ENCODE peak calls at places on chromosome 17, in four cellular contexts. T is GM12891, R is K562, B is GM12878. J is an unnamed sample.

GRCh38 chr17:43359469-43360105 is 39.2 kb upstream of the ARL4D start:
- DNase-seq in T (no peak), R (no peak), B (no peak), J (no peak)

GRCh38 chr17:28878981-28879380 is 18.6 kb downstream of the FLOT2 start:
- DNase-seq in T (peak; percentile 70), R (peak; percentile 87), B (no peak), J (peak; percentile 62)

GRCh38 chr17:29069526-29070041 is 26.6 kb downstream of the PIPOX start:
- DNase-seq in T (no peak), R (peak; percentile 83), B (no peak), J (no peak)

GRCh38 chr17:6000426-6000825 is 69.8 kb upstream of the WSCD1 start:
- DNase-seq in T (no peak), R (no peak), B (no peak), J (no peak)

GRCh38 chr17:66331038-66331816 is 28.8 kb downstream of the PRKCA start:
- DNase-seq in T (no peak), R (peak; percentile 57), B (no peak), J (no peak)

GRCh38 chr17:21345236-21345635 is 30.9 kb upstream of the KCNJ12 start:
- DNase-seq in T (no peak), R (no peak), B (no peak), J (no peak)

GRCh38 chr17:52149626-52150025 is 8.9 kb downstream of the CA10 start:
- DNase-seq in T (no peak), R (no peak), B (no peak), J (no peak)

GRCh38 chr17:20307325-20307910 is 159.9 kb downstream of the LGALS9B start:
- DNase-seq in T (no peak), R (no peak), B (no peak), J (no peak)

GRCh38 chr17:30558313-30559195 is 81.3 kb downstream of the GOSR1 start:
- DNase-seq in T (no peak), R (no peak), B (no peak), J (no peak)

GRCh38 chr17:6667516-6667915 is 16.0 kb downstream of the C17orf100 start:
- DNase-seq in T (no peak), R (no peak), B (no peak), J (no peak)

GRCh38 chr17:68909066-68909465 is 46.1 kb downstream of the ABCA8 start:
- DNase-seq in T (peak; percentile 11), R (no peak), B (peak; percentile 16), J (no peak)

GRCh38 chr17:5705081-5705875 is 121.0 kb upstream of the NLRP1 start:
- DNase-seq in T (no peak), R (peak; percentile 31), B (no peak), J (no peak)

GRCh38 chr17:51035436-51035835 is 85.2 kb downstream of the SPAG9 start:
- DNase-seq in T (no peak), R (no peak), B (no peak), J (no peak)

GRCh38 chr17:34979650-34980352 is 511 bp upstream of the LIG3 start:
- DNase-seq in T (no peak), R (peak; percentile 41), B (no peak), J (no peak)

GRCh38 chr17:36591434-36592315 is at the start of gene DHRS11:
- DNase-seq in T (peak; percentile 96), R (peak; percentile 95), B (no peak), J (peak; percentile 97)

GRCh38 chr17:69098635-69099034 is 37.9 kb upstream of the ABCA9 start:
- DNase-seq in T (no peak), R (no peak), B (no peak), J (no peak)

GRCh38 chr17:75036643-75037268 is 10.0 kb downstream of the ATP5PD start:
- DNase-seq in T (no peak), R (peak; percentile 83), B (no peak), J (no peak)

GRCh38 chr17:40526668-40527067 is 25.2 kb upstream of the TNS4 start:
- DNase-seq in T (no peak), R (no peak), B (no peak), J (no peak)

DNA sequence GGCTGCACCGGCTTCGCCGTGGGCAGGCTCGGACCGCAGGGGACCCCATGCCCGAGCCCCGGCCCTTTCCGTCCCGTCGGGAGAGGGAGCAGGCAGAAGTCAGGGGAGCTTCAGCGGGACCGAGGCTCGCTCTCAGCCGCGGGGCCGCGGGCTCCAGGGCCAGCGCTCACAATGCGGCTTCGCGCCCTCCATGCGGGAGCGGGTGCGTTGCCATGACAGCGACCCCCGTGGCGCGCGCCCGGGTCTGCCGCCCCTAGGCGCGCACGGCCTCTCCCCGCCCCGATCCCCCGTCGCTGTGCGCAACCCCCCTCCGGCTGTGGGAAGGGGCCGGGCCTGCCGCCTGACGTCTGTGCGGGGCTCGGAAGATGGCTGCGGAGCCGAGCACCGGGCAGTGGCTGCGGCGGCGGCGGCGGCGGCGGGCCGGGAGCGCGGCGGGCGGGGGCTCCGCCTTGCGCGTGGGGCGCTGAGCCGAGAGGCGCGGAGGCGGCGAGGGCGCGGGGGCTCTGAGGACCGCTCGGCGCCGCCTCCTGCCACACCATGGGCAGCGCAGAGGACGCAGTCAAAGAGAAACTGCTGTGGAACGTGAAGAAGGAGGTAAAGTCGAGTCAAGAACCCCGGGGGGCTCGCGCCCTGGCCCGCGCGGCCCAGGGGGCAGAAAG is at the start of gene SGSM2:
- DNase-seq in T (peak; percentile 81), R (peak; percentile 73), B (no peak), J (peak; percentile 79)
- TF ChIP-seq POLR2AphosphoS5 in T (no peak), R (no peak), B (no peak), J (no peak)

DNA sequence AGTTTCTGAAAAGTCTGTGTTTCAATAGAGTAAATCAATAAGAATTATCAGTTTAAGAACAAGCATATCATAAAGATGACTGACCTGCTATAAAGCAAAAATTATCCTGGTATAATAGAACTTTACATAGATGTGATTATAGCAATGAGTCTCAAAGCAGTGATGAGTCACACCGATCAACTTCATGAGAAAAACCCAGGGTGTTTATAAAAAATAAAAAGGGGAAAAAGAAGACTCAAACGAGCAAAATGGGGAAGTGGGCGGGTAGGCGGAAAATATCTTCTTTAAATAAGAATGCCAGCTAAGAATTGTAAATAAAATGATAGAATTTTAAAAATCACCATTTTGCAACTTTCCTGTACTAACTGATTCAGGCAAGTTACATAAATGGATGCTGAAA is 46.8 kb downstream of the BRIP1 start:
- DNase-seq in T (no peak), R (no peak), B (no peak), J (no peak)
- TF ChIP-seq POLR2A in T (no peak), R (no peak), B (no peak), J (no peak)

GRCh38 chr17:76545918-76546555 is 6.2 kb downstream of the PRCD start:
- DNase-seq in T (no peak), R (no peak), B (no peak), J (no peak)
- TF ChIP-seq TAF1 in T (no peak), R (no peak), B (no peak), J (no peak)

GRCh38 chr17:64534187-64534586 is 27.4 kb downstream of the CEP95 start:
- DNase-seq in T (no peak), R (no peak), B (no peak), J (no peak)

GRCh38 chr17:64537488-64537887 is 30.7 kb downstream of the CEP95 start:
- DNase-seq in T (no peak), R (peak; percentile 75), B (no peak), J (no peak)

GRCh38 chr17:64538508-64539120 is 31.8 kb downstream of the CEP95 start:
- DNase-seq in T (no peak), R (no peak), B (no peak), J (no peak)

GRCh38 chr17:64535357-64535756 is 28.6 kb downstream of the CEP95 start:
- DNase-seq in T (no peak), R (no peak), B (no peak), J (no peak)

GRCh38 chr17:64536913-64537312 is 30.1 kb downstream of the CEP95 start:
- DNase-seq in T (no peak), R (no peak), B (no peak), J (no peak)
- TF ChIP-seq POLR2AphosphoS5 in T (no peak), R (no peak), B (no peak), J (no peak)

GRCh38 chr17:79011451-79012147 is 2.0 kb upstream of the CANT1 start:
- DNase-seq in T (no peak), R (no peak), B (no peak), J (no peak)

GRCh38 chr17:79007504-79008381 is 1.8 kb downstream of the CANT1 start:
- DNase-seq in T (no peak), R (no peak), B (no peak), J (peak; percentile 2)

GRCh38 chr17:79010304-79010646 is 711 bp upstream of the CANT1 start:
- DNase-seq in T (no peak), R (no peak), B (no peak), J (no peak)

GRCh38 chr17:79008666-79009387 is 737 bp downstream of the CANT1 start:
- DNase-seq in T (no peak), R (no peak), B (no peak), J (peak; percentile 12)

DNA sequence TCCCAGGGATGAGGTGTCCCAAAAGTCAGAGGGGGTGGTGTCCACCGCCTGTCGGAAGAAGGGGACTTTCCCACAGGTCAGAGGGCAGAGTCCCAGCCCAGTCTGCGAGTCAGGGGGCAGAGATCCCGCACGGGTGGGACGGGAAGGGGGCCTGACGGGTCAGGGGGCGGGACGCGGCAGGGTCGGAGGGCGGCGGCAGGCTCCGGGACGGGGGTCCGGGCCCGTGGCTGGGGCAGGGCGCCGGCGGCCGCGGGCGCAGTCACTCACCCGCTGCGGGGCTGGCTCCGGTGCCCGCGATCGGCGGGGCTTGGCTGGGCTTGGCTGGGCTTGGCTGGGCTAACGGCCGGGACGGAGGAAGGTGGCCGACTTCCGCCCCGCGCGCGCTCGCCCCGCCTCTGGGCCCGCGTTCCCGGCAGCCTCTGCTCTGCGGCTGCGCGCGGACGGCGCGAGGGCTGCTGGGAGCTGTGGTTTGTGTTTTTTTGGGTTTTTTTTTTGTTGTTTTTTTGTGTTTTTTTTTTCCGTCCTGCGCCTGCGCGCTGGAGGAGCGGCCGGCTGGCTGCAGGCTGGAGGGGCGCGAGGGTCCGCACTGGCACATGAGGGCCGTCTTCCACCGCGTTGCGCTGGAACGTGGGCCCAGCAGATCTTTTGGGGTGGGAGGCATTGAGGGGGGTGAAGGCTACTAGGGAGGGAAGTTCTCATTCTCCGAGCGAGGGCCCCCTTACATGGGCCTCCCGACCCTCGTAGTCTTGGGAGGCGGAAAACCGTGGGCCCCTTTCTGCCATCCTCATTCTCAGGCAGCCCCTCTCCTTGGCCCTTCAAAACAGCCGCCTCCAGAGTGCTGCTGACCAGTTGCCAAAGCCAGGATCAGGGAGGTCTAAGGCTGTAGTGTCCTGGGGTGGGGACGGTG is at the start of gene CANT1:
- DNase-seq in T (peak; percentile 99), R (peak; percentile 96), B (peak; percentile 64), J (peak; percentile 98)
- TF ChIP-seq POLR2A in T (peak; percentile 30), R (peak; percentile 75), B (peak; percentile 91), J (peak; percentile 70)

DNA sequence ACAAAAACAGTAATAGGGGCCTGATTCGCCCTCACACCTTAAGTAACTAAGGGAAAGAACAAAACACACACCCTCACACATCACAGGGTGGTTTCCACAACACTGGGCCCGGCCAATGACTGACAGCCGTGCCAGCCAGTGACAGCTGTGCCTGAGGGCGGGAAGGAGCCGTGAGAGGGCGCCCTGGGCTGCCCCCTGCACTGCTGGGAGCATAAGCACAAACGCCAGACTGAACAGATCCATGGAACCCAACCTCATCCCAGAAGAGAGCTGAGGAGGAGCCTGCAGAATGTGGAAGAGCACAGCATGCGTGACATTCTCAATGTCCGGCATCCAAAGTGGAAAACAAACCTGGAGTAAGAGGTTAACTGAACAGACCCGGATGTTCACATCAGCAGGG is 16.0 kb downstream of the CSNK1D start:
- DNase-seq in T (no peak), R (no peak), B (no peak), J (no peak)
- TF ChIP-seq TAF1 in T (no peak), R (no peak), B (no peak), J (no peak)

J was measured in GM12892.